ENCODE peak calls at places on chromosomes 7 and 10, in seven cellular contexts. X is endothelial cell; F is ELR; B is stimulated activated CD8-positive, alpha-beta memory T cell treated with anti-CD3 and anti-CD28 coated beads, Interleukin-4, amount 100 ng/mL, for 1 hour; C is skeletal muscle cell; H is SHP77; W is transverse colon. U is an unnamed sample.
A peak's percentile ranks its signal among the peaks of the same experiment; 100 is the strongest.

GRCh38 chr7:114989531-114989930 is 67.6 kb downstream of the MDFIC start:
- DNase-seq in X (no peak), F (peak; percentile 16), B (no peak), C (no peak), H (no peak), W (no peak), U (no peak)

GRCh38 chr10:28378986-28379585 is 76.2 kb upstream of the MPP7 start:
- DNase-seq in X (no peak), F (no peak), B (no peak), C (no peak), H (no peak), W (no peak), U (no peak)

GRCh38 chr10:84715911-84716310 is 387.5 kb downstream of the CCSER2 start:
- DNase-seq in X (peak; percentile 72), F (peak; percentile 34), B (no peak), C (no peak), H (peak; percentile 0), W (peak; percentile 23), U (no peak)

GRCh38 chr10:24518981-24519597 is 204.6 kb downstream of the ARHGAP21 start:
- DNase-seq in X (peak; percentile 73), F (peak; percentile 77), B (no peak), C (no peak), H (peak; percentile 37), W (peak; percentile 56), U (peak; percentile 24)

GRCh38 chr7:107628461-107629064 is 32.1 kb upstream of the SLC26A4 start:
- DNase-seq in X (no peak), F (no peak), B (no peak), C (no peak), H (no peak), W (no peak), U (no peak)

GRCh38 chr7:29344334-29344978 is 149.9 kb downstream of the CHN2 start:
- DNase-seq in X (no peak), F (no peak), B (no peak), C (no peak), H (no peak), W (no peak), U (no peak)

GRCh38 chr7:98130959-98131358 is 24.3 kb downstream of the LMTK2 start:
- DNase-seq in X (no peak), F (no peak), B (no peak), C (no peak), H (no peak), W (no peak), U (no peak)

GRCh38 chr7:30273552-30273951 is 10.8 kb upstream of the ZNRF2 start:
- DNase-seq in X (no peak), F (no peak), B (no peak), C (no peak), H (no peak), W (no peak), U (no peak)

GRCh38 chr10:63720072-63720537 is 198.9 kb downstream of the REEP3 start:
- DNase-seq in X (peak; percentile 41), F (peak; percentile 67), B (peak; percentile 5), C (no peak), H (peak; percentile 16), W (peak; percentile 56), U (peak; percentile 71)

GRCh38 chr10:99993994-99994689 is 15.6 kb downstream of the DNMBP start:
- DNase-seq in X (no peak), F (peak; percentile 97), B (peak; percentile 32), C (peak; percentile 96), H (peak; percentile 49), W (peak; percentile 58), U (no peak)

GRCh38 chr10:123007558-123008378 is 827 bp downstream of the IKZF5 start:
- DNase-seq in X (peak; percentile 15), F (peak; percentile 81), B (peak; percentile 7), C (peak; percentile 4), H (peak; percentile 18), W (peak; percentile 38), U (no peak)

GRCh38 chr10:111967547-111967946 is 216.0 kb downstream of the GPAM start:
- DNase-seq in X (no peak), F (no peak), B (no peak), C (no peak), H (no peak), W (no peak), U (no peak)

GRCh38 chr7:154306036-154306435 is 253.8 kb downstream of the DPP6 start:
- DNase-seq in X (no peak), F (no peak), B (no peak), C (no peak), H (no peak), W (no peak), U (no peak)

GRCh38 chr7:26631601-26632000 is 232.8 kb downstream of the SKAP2 start:
- DNase-seq in X (no peak), F (no peak), B (no peak), C (no peak), H (no peak), W (no peak), U (no peak)

GRCh38 chr10:61987537-61987936 is 86.0 kb downstream of the ARID5B start:
- DNase-seq in X (no peak), F (no peak), B (no peak), C (no peak), H (no peak), W (no peak), U (no peak)

GRCh38 chr7:18352339-18353255 is 143.0 kb upstream of the HDAC9 start:
- DNase-seq in X (peak; percentile 60), F (peak; percentile 83), B (no peak), C (peak; percentile 44), H (peak; percentile 81), W (peak; percentile 53), U (peak; percentile 54)

GRCh38 chr7:40244226-40244625 is 109.4 kb downstream of the SUGCT start:
- DNase-seq in X (no peak), F (no peak), B (no peak), C (no peak), H (no peak), W (no peak), U (no peak)

U was measured in NCI-H774.